ENCODE peak calls at places on chromosomes 16 and 17, in four cellular contexts. H, P, T and I are unnamed samples.

GRCh38 chr17:49067163-49067562 is 65.4 kb upstream of the B4GALNT2 start:
- DNase-seq in H (no peak), P (no peak), T (no peak), I (no peak)

GRCh38 chr17:60127068-60128064 is 22.4 kb upstream of the CA4 start:
- DNase-seq in H (no peak), T (no peak), P (no peak), I (no peak)

GRCh38 chr16:27400751-27401620 is 988 bp upstream of the IL21R start:
- DNase-seq in H (no peak), T (no peak), P (no peak), I (no peak)

GRCh38 chr17:75412455-75413317 is 7.2 kb upstream of the GRB2 start:
- DNase-seq in T (peak; percentile 61), P (peak; percentile 88), H (no peak), I (peak; percentile 56)

GRCh38 chr16:56356276-56357241 is 68.8 kb downstream of the AMFR start:
- DNase-seq in H (peak; percentile 80), T (peak; percentile 43), P (peak; percentile 71), I (peak; percentile 19)

GRCh38 chr17:10477701-10478100 is 8.3 kb upstream of the MYH4 start:
- DNase-seq in H (no peak), P (no peak), T (no peak), I (no peak)

GRCh38 chr17:73976676-73977521 is 226.6 kb upstream of the RPL38 start:
- DNase-seq in H (no peak), P (no peak), T (no peak), I (no peak)

GRCh38 chr16:8882725-8883377 is 700 bp downstream of the LITAFD start:
- DNase-seq in T (no peak), H (no peak), P (no peak), I (no peak)

GRCh38 chr16:11090947-11091785 is 146.8 kb downstream of the CLEC16A start:
- DNase-seq in P (peak; percentile 88), T (no peak), H (no peak), I (no peak)

GRCh38 chr17:65554568-65555223 is 6.8 kb downstream of the AXIN2 start:
- DNase-seq in P (no peak), T (no peak), H (peak; percentile 61), I (no peak)

GRCh38 chr17:31878703-31879073 is 19.6 kb upstream of the COPRS start:
- DNase-seq in H (no peak), T (no peak), P (no peak), I (no peak)

GRCh38 chr17:17979778-17980177 is 7.1 kb downstream of the DRC3 start:
- DNase-seq in T (no peak), H (no peak), P (no peak), I (no peak)

GRCh38 chr16:69073181-69073669 is 32.2 kb upstream of the HAS3 start:
- DNase-seq in T (no peak), P (no peak), H (no peak), I (no peak)

GRCh38 chr16:17312100-17312732 is 158.5 kb downstream of the XYLT1 start:
- DNase-seq in P (no peak), T (no peak), H (no peak), I (no peak)

GRCh38 chr17:12389421-12389820 is 276.3 kb upstream of the MYOCD start:
- DNase-seq in H (no peak), P (no peak), T (no peak), I (no peak)

GRCh38 chr17:58309918-58310259 is 18.7 kb downstream of the TSPOAP1 start:
- DNase-seq in H (no peak), T (no peak), P (no peak), I (no peak)

GRCh38 chr17:50051082-50051576 is 4.8 kb upstream of the ITGA3 start:
- DNase-seq in T (no peak), P (peak; percentile 90), H (no peak), I (no peak)

GRCh38 chr16:58963479-58963878 is 229.4 kb upstream of the GOT2 start:
- DNase-seq in T (no peak), H (no peak), P (no peak), I (no peak)

GRCh38 chr17:81825841-81826471 is 7.1 kb downstream of the MCRIP1 start:
- DNase-seq in H (no peak), P (no peak), T (no peak), I (no peak)

GRCh38 chr17:45334231-45334630 is 17.4 kb upstream of the MAP3K14 start:
- DNase-seq in P (no peak), H (no peak), T (no peak), I (no peak)

GRCh38 chr17:19720631-19721426 is 4.4 kb upstream of the SLC47A2 start:
- DNase-seq in H (no peak), P (no peak), T (no peak), I (no peak)